ENCODE peak calls at places on chromosomes 3 and 15, in four cellular contexts. One of them, this sample, is unnamed.

GRCh38 chr3:156751461-156752025 is 74.6 kb upstream of the LEKR1 start:
- DNase-seq in AG04450: peak; percentile 51
- DNase-seq in amniotic epithelial cell: peak; percentile 76
- DNase-seq in COR-L47: no peak
- DNase-seq in this sample: peak; percentile 71

GRCh38 chr3:66483006-66483928 is 17.6 kb downstream of the LRIG1 start:
- DNase-seq in AG04450: no peak
- DNase-seq in amniotic epithelial cell: no peak
- DNase-seq in COR-L47: no peak
- DNase-seq in this sample: no peak

GRCh38 chr3:65376426-65376825 is 662.3 kb downstream of the MAGI1 start:
- DNase-seq in AG04450: no peak
- DNase-seq in amniotic epithelial cell: no peak
- DNase-seq in COR-L47: no peak
- DNase-seq in this sample: no peak

GRCh38 chr3:153595186-153595815 is 433.3 kb downstream of the RAP2B start:
- DNase-seq in AG04450: peak; percentile 11
- DNase-seq in amniotic epithelial cell: peak; percentile 42
- DNase-seq in COR-L47: peak; percentile 47
- DNase-seq in this sample: peak; percentile 28

GRCh38 chr3:143825513-143825912 is 22.8 kb downstream of the SLC9A9 start:
- DNase-seq in AG04450: no peak
- DNase-seq in amniotic epithelial cell: no peak
- DNase-seq in COR-L47: no peak
- DNase-seq in this sample: no peak

GRCh38 chr3:181630873-181631272 is 80.9 kb upstream of the SOX2 start:
- DNase-seq in AG04450: no peak
- DNase-seq in amniotic epithelial cell: no peak
- DNase-seq in COR-L47: no peak
- DNase-seq in this sample: no peak

GRCh38 chr15:35693286-35693685 is 147.3 kb upstream of the DPH6 start:
- DNase-seq in AG04450: no peak
- DNase-seq in amniotic epithelial cell: peak; percentile 84
- DNase-seq in COR-L47: no peak
- DNase-seq in this sample: no peak

GRCh38 chr3:14274999-14275961 is 96.7 kb downstream of the LSM3 start:
- DNase-seq in AG04450: no peak
- DNase-seq in amniotic epithelial cell: no peak
- DNase-seq in COR-L47: no peak
- DNase-seq in this sample: no peak

GRCh38 chr15:50880651-50881114 is 27.8 kb upstream of the AP4E1 start:
- DNase-seq in AG04450: peak; percentile 43
- DNase-seq in amniotic epithelial cell: peak; percentile 63
- DNase-seq in COR-L47: no peak
- DNase-seq in this sample: no peak